ENCODE peak calls at places on chromosomes 2 and 18, in four cellular contexts. One of them, this sample, is unnamed.

GRCh38 chr18:64872710-64873458 is 724.0 kb upstream of the LINC00305 start:
- DNase-seq in IMR-90: no peak
- DNase-seq in H1: no peak
- DNase-seq in A549: no peak
- DNase-seq in this sample: no peak

GRCh38 chr2:72271766-72272615 is 124.3 kb upstream of the CYP26B1 start:
- DNase-seq in IMR-90: no peak
- DNase-seq in H1: no peak
- DNase-seq in A549: peak; percentile 97
- DNase-seq in this sample: peak; percentile 69

GRCh38 chr2:221431477-221431876 is 140.6 kb downstream of the EPHA4 start:
- DNase-seq in IMR-90: no peak
- DNase-seq in H1: no peak
- DNase-seq in A549: no peak
- DNase-seq in this sample: no peak

GRCh38 chr2:236178921-236179652 is 10.9 kb upstream of the GBX2 start:
- DNase-seq in IMR-90: no peak
- DNase-seq in H1: no peak
- DNase-seq in A549: peak; percentile 37
- DNase-seq in this sample: peak; percentile 20

GRCh38 chr2:240795916-240796510 is 24.0 kb downstream of the KIF1A start:
- DNase-seq in IMR-90: no peak
- DNase-seq in H1: no peak
- DNase-seq in A549: no peak
- DNase-seq in this sample: no peak

GRCh38 chr2:102967451-102967850 is 205.6 kb downstream of the TMEM182 start:
- DNase-seq in IMR-90: no peak
- DNase-seq in H1: no peak
- DNase-seq in A549: no peak
- DNase-seq in this sample: no peak

GRCh38 chr2:202822411-202822810 is 49.2 kb downstream of the ICA1L start:
- DNase-seq in IMR-90: peak; percentile 46
- DNase-seq in H1: no peak
- DNase-seq in A549: no peak
- DNase-seq in this sample: no peak

GRCh38 chr2:134927195-134927594 is 8.6 kb downstream of the CCNT2 start:
- DNase-seq in IMR-90: peak; percentile 69
- DNase-seq in H1: no peak
- DNase-seq in A549: peak; percentile 11
- DNase-seq in this sample: peak; percentile 23

GRCh38 chr2:74648009-74648443 is at the start of gene M1AP:
- DNase-seq in IMR-90: no peak
- DNase-seq in H1: peak; percentile 27
- DNase-seq in A549: no peak
- DNase-seq in this sample: no peak

GRCh38 chr2:15811367-15811766 is 129.0 kb upstream of the MYCN start:
- DNase-seq in IMR-90: no peak
- DNase-seq in H1: no peak
- DNase-seq in A549: no peak
- DNase-seq in this sample: no peak

GRCh38 chr18:47283476-47283875 is 32.0 kb upstream of the SKOR2 start:
- DNase-seq in IMR-90: peak; percentile 33
- DNase-seq in H1: no peak
- DNase-seq in A549: peak; percentile 38
- DNase-seq in this sample: peak; percentile 24

GRCh38 chr2:111898703-111899514 is 502 bp downstream of the MERTK start:
- DNase-seq in IMR-90: no peak
- DNase-seq in H1: no peak
- DNase-seq in A549: peak; percentile 18
- DNase-seq in this sample: peak; percentile 11

GRCh38 chr2:40204268-40204667 is 247.6 kb downstream of the SLC8A1 start:
- DNase-seq in IMR-90: peak; percentile 58
- DNase-seq in H1: no peak
- DNase-seq in A549: no peak
- DNase-seq in this sample: no peak

GRCh38 chr2:3114406-3115185 is 263.0 kb downstream of the EIPR1 start:
- DNase-seq in IMR-90: no peak
- DNase-seq in H1: no peak
- DNase-seq in A549: no peak
- DNase-seq in this sample: no peak

GRCh38 chr2:79359419-79359818 is 153.4 kb upstream of the CTNNA2 start:
- DNase-seq in IMR-90: no peak
- DNase-seq in H1: no peak
- DNase-seq in A549: no peak
- DNase-seq in this sample: no peak

GRCh38 chr18:63016270-63016669 is 300.9 kb downstream of the PHLPP1 start:
- DNase-seq in IMR-90: peak; percentile 59
- DNase-seq in H1: no peak
- DNase-seq in A549: peak; percentile 41
- DNase-seq in this sample: peak; percentile 75

GRCh38 chr2:26674002-26674751 is 18.3 kb upstream of the KCNK3 start:
- DNase-seq in IMR-90: no peak
- DNase-seq in H1: no peak
- DNase-seq in A549: no peak
- DNase-seq in this sample: no peak

GRCh38 chr2:36607947-36608346 is 10.0 kb upstream of the FEZ2 start:
- DNase-seq in IMR-90: no peak
- DNase-seq in H1: no peak
- DNase-seq in A549: no peak
- DNase-seq in this sample: no peak

GRCh38 chr2:5690231-5690630 is 2.0 kb upstream of the SOX11 start:
- DNase-seq in IMR-90: peak; percentile 28
- DNase-seq in H1: no peak
- DNase-seq in A549: no peak
- DNase-seq in this sample: no peak

GRCh38 chr2:14942991-14943390 is 310.5 kb downstream of the LRATD1 start:
- DNase-seq in IMR-90: no peak
- DNase-seq in H1: no peak
- DNase-seq in A549: no peak
- DNase-seq in this sample: no peak

GRCh38 chr2:57876313-57876712 is 170.3 kb upstream of the VRK2 start:
- DNase-seq in IMR-90: no peak
- DNase-seq in H1: no peak
- DNase-seq in A549: no peak
- DNase-seq in this sample: no peak

GRCh38 chr2:75666821-75667344 is 20.3 kb downstream of the MRPL19 start:
- DNase-seq in IMR-90: no peak
- DNase-seq in H1: no peak
- DNase-seq in A549: no peak
- DNase-seq in this sample: no peak

GRCh38 chr2:241844066-241844728 is 14.5 kb downstream of the PDCD1 start:
- DNase-seq in IMR-90: peak; percentile 22
- DNase-seq in H1: no peak
- DNase-seq in A549: peak; percentile 45
- DNase-seq in this sample: peak; percentile 40

GRCh38 chr18:3256693-3257626 is 5.0 kb upstream of the MYL12B start:
- DNase-seq in IMR-90: peak; percentile 91
- DNase-seq in H1: no peak
- DNase-seq in A549: peak; percentile 36
- DNase-seq in this sample: peak; percentile 55

GRCh38 chr2:10911291-10912075 is at the start of gene KCNF1:
- DNase-seq in IMR-90: peak; percentile 65
- DNase-seq in H1: no peak
- DNase-seq in A549: peak; percentile 83
- DNase-seq in this sample: peak; percentile 72

GRCh38 chr2:235613671-235614070 is 119.8 kb downstream of the AGAP1 start:
- DNase-seq in IMR-90: no peak
- DNase-seq in H1: no peak
- DNase-seq in A549: no peak
- DNase-seq in this sample: no peak

GRCh38 chr2:15807418-15808220 is 132.7 kb upstream of the MYCN start:
- DNase-seq in IMR-90: no peak
- DNase-seq in H1: no peak
- DNase-seq in A549: no peak
- DNase-seq in this sample: no peak

GRCh38 chr2:218671077-218671653 is 637 bp downstream of the RNF25 start:
- DNase-seq in IMR-90: peak; percentile 20
- DNase-seq in H1: no peak
- DNase-seq in A549: peak; percentile 17
- DNase-seq in this sample: peak; percentile 15

GRCh38 chr18:79533591-79533990 is 137.9 kb downstream of the NFATC1 start:
- DNase-seq in IMR-90: no peak
- DNase-seq in H1: no peak
- DNase-seq in A549: no peak
- DNase-seq in this sample: no peak

GRCh38 chr2:68157002-68157401 is 686 bp upstream of the PNO1 start:
- DNase-seq in IMR-90: peak; percentile 16
- DNase-seq in H1: no peak
- DNase-seq in A549: no peak
- DNase-seq in this sample: no peak

GRCh38 chr2:174005801-174006419 is 40.7 kb upstream of the SP3 start:
- DNase-seq in IMR-90: no peak
- DNase-seq in H1: no peak
- DNase-seq in A549: no peak
- DNase-seq in this sample: no peak

GRCh38 chr2:174002679-174003078 is 37.5 kb upstream of the SP3 start:
- DNase-seq in IMR-90: no peak
- DNase-seq in H1: no peak
- DNase-seq in A549: no peak
- DNase-seq in this sample: no peak

GRCh38 chr2:174004311-174004695 is 39.1 kb upstream of the SP3 start:
- DNase-seq in IMR-90: no peak
- DNase-seq in H1: no peak
- DNase-seq in A549: no peak
- DNase-seq in this sample: no peak

GRCh38 chr2:174004900-174005605 is 39.9 kb upstream of the SP3 start:
- DNase-seq in IMR-90: peak; percentile 86
- DNase-seq in H1: no peak
- DNase-seq in A549: no peak
- DNase-seq in this sample: peak; percentile 82

DNA sequence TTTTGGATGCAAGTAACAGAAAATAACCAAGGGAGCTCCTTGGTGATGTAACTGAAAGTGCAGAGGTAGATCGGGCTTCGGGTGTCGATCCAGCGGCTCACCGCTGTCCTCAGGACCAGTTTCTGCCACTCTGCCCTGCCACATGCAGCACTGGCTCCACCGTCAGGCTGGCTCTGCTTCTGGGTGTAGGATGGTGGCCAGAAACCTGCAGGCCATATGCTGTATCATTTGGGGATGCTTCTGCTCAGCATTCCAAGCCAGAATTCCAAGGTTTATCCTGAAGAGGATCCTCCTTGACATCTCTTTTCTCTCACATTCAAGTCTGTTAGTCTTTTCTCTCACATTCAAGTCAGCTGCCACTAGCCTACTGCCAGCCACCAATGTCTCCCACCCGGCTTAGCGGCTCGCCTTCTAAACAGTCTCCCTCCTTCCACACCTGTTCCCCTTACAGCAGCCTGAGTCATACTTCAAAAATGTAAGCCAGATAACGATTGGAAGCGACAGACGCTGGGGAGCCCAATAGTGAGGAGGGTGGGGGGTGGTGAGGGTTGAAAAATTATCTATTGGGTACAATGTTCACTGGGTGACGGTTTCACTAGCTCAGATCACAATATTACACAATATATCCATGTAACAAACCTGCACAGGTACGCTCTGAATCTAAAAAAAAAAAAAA is 38.6 kb upstream of the SP3 start:
- DNase-seq in IMR-90: no peak
- DNase-seq in H1: no peak
- DNase-seq in A549: no peak
- DNase-seq in this sample: no peak
- TF ChIP-seq CTCF in IMR-90: no peak
- TF ChIP-seq CTCF in H1: peak; percentile 52
- TF ChIP-seq CTCF in A549: no peak
- TF ChIP-seq CTCF in this sample: no peak

GRCh38 chr2:161102770-161103450 is 57.3 kb upstream of the TANK start:
- DNase-seq in IMR-90: peak; percentile 11
- DNase-seq in H1: no peak
- DNase-seq in A549: peak; percentile 10
- DNase-seq in this sample: peak; percentile 59

GRCh38 chr2:161103451-161103831 is 56.8 kb upstream of the TANK start:
- DNase-seq in IMR-90: no peak
- DNase-seq in H1: no peak
- DNase-seq in A549: no peak
- DNase-seq in this sample: no peak

GRCh38 chr2:161104054-161104553 is 56.1 kb upstream of the TANK start:
- DNase-seq in IMR-90: no peak
- DNase-seq in H1: no peak
- DNase-seq in A549: no peak
- DNase-seq in this sample: no peak

GRCh38 chr2:161100216-161100615 is 60.0 kb upstream of the TANK start:
- DNase-seq in IMR-90: no peak
- DNase-seq in H1: no peak
- DNase-seq in A549: no peak
- DNase-seq in this sample: no peak

GRCh38 chr2:161101406-161101805 is 58.8 kb upstream of the TANK start:
- DNase-seq in IMR-90: no peak
- DNase-seq in H1: no peak
- DNase-seq in A549: no peak
- DNase-seq in this sample: no peak
- H3K4me3 ChIP-seq in IMR-90: no peak overlapping the region
- H3K4me3 ChIP-seq in H1: no peak overlapping the region
- H3K4me3 ChIP-seq in A549: no peak overlapping the region
- H3K4me3 ChIP-seq in this sample: no peak overlapping the region

GRCh38 chr2:152120430-152120829 is 21.6 kb upstream of the CACNB4 start:
- DNase-seq in IMR-90: no peak
- DNase-seq in H1: no peak
- DNase-seq in A549: no peak
- DNase-seq in this sample: no peak

GRCh38 chr2:152115952-152116351 is 17.1 kb upstream of the CACNB4 start:
- DNase-seq in IMR-90: no peak
- DNase-seq in H1: no peak
- DNase-seq in A549: peak; percentile 43
- DNase-seq in this sample: no peak
- TF ChIP-seq CTCF in IMR-90: no peak
- TF ChIP-seq CTCF in H1: peak; percentile 57
- TF ChIP-seq CTCF in A549: peak; percentile 6
- TF ChIP-seq CTCF in this sample: no peak

GRCh38 chr2:160380000-160380570 is 113.5 kb downstream of the RBMS1 start:
- DNase-seq in IMR-90: no peak
- DNase-seq in H1: no peak
- DNase-seq in A549: no peak
- DNase-seq in this sample: no peak

GRCh38 chr2:160379399-160379798 is 114.2 kb downstream of the RBMS1 start:
- DNase-seq in IMR-90: peak; percentile 96
- DNase-seq in H1: no peak
- DNase-seq in A549: peak; percentile 81
- DNase-seq in this sample: peak; percentile 96

GRCh38 chr2:160381425-160381951 is 112.1 kb downstream of the RBMS1 start:
- DNase-seq in IMR-90: peak; percentile 52
- DNase-seq in H1: no peak
- DNase-seq in A549: peak; percentile 47
- DNase-seq in this sample: peak; percentile 82

GRCh38 chr2:160377204-160377995 is 116.2 kb downstream of the RBMS1 start:
- DNase-seq in IMR-90: peak; percentile 50
- DNase-seq in H1: no peak
- DNase-seq in A549: no peak
- DNase-seq in this sample: peak; percentile 76

DNA sequence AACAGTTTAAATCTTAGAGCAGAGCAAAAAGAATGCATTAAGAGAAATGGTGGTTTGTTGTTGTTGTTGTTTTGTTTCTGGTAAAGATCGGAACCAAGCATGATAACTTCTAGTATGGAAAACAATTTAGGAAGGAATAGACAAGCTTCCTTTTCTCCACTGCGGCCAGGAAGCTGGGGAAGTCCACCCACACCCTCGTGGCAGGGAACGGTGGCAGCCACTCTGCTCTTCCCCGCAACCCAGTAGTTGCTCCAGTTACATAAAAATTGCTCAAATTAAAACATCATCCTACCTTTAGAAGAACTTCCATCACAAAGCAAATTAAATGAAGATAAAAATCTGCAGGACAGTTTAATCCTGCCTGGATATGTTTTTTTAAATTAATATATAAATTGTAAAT is 113.0 kb downstream of the RBMS1 start:
- DNase-seq in IMR-90: no peak
- DNase-seq in H1: no peak
- DNase-seq in A549: no peak
- DNase-seq in this sample: no peak
- H3K4me3 ChIP-seq in IMR-90: no peak overlapping the region
- H3K4me3 ChIP-seq in H1: no peak overlapping the region
- H3K4me3 ChIP-seq in A549: no peak overlapping the region
- H3K4me3 ChIP-seq in this sample: no peak overlapping the region